ENCODE peak calls at places on chromosomes 11 and 22, in four cellular contexts. Q, A, R and S are unnamed samples.
A peak's percentile ranks its signal among the peaks of the same experiment; 100 is the strongest.

GRCh38 chr22:27060188-27060587 is 402.8 kb downstream of the MIAT start:
- DNase-seq in Q (no peak), A (no peak), R (no peak), S (no peak)

GRCh38 chr11:73269353-73270088 is 2.6 kb upstream of the P2RY6 start:
- DNase-seq in Q (no peak), A (no peak), R (no peak), S (no peak)

GRCh38 chr11:42239102-42239501 is 779.6 kb upstream of the LRRC4C start:
- DNase-seq in Q (no peak), A (no peak), R (no peak), S (peak; percentile 3)

GRCh38 chr22:42412744-42413220 is 19.4 kb downstream of the NFAM1 start:
- DNase-seq in Q (no peak), A (no peak), R (no peak), S (no peak)

GRCh38 chr11:101269390-101269789 is 139.8 kb upstream of the PGR start:
- DNase-seq in Q (no peak), A (no peak), R (no peak), S (no peak)

GRCh38 chr22:21446128-21446826 is 20.9 kb upstream of the TMEM191C start:
- DNase-seq in Q (no peak), A (no peak), R (no peak), S (no peak)

GRCh38 chr22:30033137-30033536 is 47.1 kb upstream of the HORMAD2 start:
- DNase-seq in Q (no peak), A (no peak), R (no peak), S (no peak)

GRCh38 chr22:25598609-25599008 is 34.1 kb downstream of the GRK3 start:
- DNase-seq in Q (no peak), A (no peak), R (no peak), S (no peak)

GRCh38 chr11:68855205-68855978 is 13.7 kb upstream of the CPT1A start:
- DNase-seq in Q (peak; percentile 55), A (no peak), R (no peak), S (peak; percentile 57)

GRCh38 chr11:1263036-1263435 is 40.2 kb downstream of the MUC5B start:
- DNase-seq in Q (no peak), A (no peak), R (no peak), S (peak; percentile 45)

GRCh38 chr11:78414321-78415051 is 3.1 kb downstream of the GAB2 start:
- DNase-seq in Q (peak; percentile 43), A (no peak), R (peak; percentile 55), S (peak; percentile 47)

GRCh38 chr11:64872790-64873488 is 5.5 kb downstream of the EHD1 start:
- DNase-seq in Q (no peak), A (no peak), R (no peak), S (peak; percentile 95)

GRCh38 chr11:56917708-56918450 is 70.8 kb upstream of the OR5AK2 start:
- DNase-seq in Q (no peak), A (no peak), R (no peak), S (no peak)

GRCh38 chr11:76654980-76655379 is 15.6 kb downstream of the LRRC32 start:
- DNase-seq in Q (no peak), A (no peak), R (no peak), S (no peak)

GRCh38 chr11:71946144-71946571 is 17.3 kb downstream of the RNF121 start:
- DNase-seq in Q (peak; percentile 78), A (no peak), R (no peak), S (no peak)

GRCh38 chr11:64762916-64763803 is 3.4 kb upstream of the PYGM start:
- DNase-seq in Q (peak; percentile 79), A (no peak), R (no peak), S (no peak)

GRCh38 chr22:21865041-21865440 is 2.4 kb downstream of the MAPK1 start:
- DNase-seq in Q (peak; percentile 91), A (peak; percentile 7), R (peak; percentile 73), S (peak; percentile 27)

GRCh38 chr11:75287579-75287978 is 47.0 kb downstream of the TPBGL start:
- DNase-seq in Q (no peak), A (no peak), R (no peak), S (no peak)

GRCh38 chr11:102615077-102615893 is 9.8 kb downstream of the MMP20 start:
- DNase-seq in Q (no peak), A (no peak), R (no peak), S (no peak)

GRCh38 chr11:110479070-110479444 is 49.3 kb downstream of the FDX1 start:
- DNase-seq in Q (no peak), A (no peak), R (no peak), S (no peak)

GRCh38 chr11:12139144-12139881 is 28.9 kb downstream of the MICAL2 start:
- DNase-seq in Q (peak; percentile 94), A (no peak), R (no peak), S (no peak)

GRCh38 chr11:134498326-134499139 is 86.5 kb upstream of the B3GAT1 start:
- DNase-seq in Q (no peak), A (no peak), R (no peak), S (peak; percentile 21)

GRCh38 chr11:9091044-9091936 is at the start of gene SCUBE2:
- DNase-seq in Q (no peak), A (no peak), R (no peak), S (no peak)

GRCh38 chr11:3840870-3841425 is at the start of gene RHOG:
- DNase-seq in Q (peak; percentile 76), A (no peak), R (peak; percentile 53), S (peak; percentile 83)

GRCh38 chr11:116697639-116698038 is 75.1 kb downstream of the BUD13 start:
- DNase-seq in Q (no peak), A (no peak), R (no peak), S (no peak)

GRCh38 chr11:1193326-1194230 is 29.3 kb upstream of the MUC5B start:
- DNase-seq in Q (no peak), A (no peak), R (no peak), S (no peak)

GRCh38 chr11:45580399-45580798 is 85.0 kb downstream of the CHST1 start:
- DNase-seq in Q (peak; percentile 34), A (no peak), R (no peak), S (no peak)

GRCh38 chr11:76803811-76804600 is 20.9 kb downstream of the TSKU start:
- DNase-seq in Q (peak; percentile 46), A (no peak), R (no peak), S (no peak)

GRCh38 chr11:47941907-47942558 is 38.3 kb upstream of the PTPRJ start:
- DNase-seq in Q (no peak), A (no peak), R (no peak), S (no peak)

GRCh38 chr22:49151256-49152131 is 676.2 kb downstream of the BRD1 start:
- DNase-seq in Q (no peak), A (no peak), R (no peak), S (no peak)

DNA sequence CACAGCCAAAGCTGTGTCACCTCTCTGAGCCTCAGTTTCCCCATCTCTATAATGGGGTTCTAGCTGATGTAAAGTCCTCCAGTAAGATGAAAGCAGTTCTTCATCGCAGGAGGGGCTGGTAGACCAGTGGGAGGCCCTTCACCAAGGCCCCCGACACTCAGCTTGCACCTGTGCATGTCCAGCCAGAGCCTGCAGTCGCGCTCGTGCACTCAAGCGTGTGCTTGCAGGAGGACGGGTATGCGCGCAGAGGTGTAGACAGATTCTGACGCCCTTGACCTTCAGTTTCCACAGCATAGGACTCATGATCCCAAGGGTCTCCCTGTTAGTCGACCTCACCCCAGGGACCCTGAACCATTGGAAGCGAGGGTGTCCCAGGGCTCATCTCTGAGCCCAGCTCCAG is 633.7 kb downstream of the TBC1D22A start:
- DNase-seq in Q (no peak), A (no peak), R (no peak), S (no peak)
- H3K9me3 ChIP-seq in Q (peaks cover 28% of the 10 kb centered on the region), A (no peaks in the 10 kb centered on the region), R (no peaks in the 10 kb centered on the region), S (no peaks in the 10 kb centered on the region)

GRCh38 chr22:46591890-46592289 is 28.3 kb upstream of the GRAMD4 start:
- DNase-seq in Q (no peak), A (no peak), R (no peak), S (no peak)

GRCh38 chr22:46590334-46590733 is 29.9 kb upstream of the GRAMD4 start:
- DNase-seq in Q (no peak), A (no peak), R (no peak), S (no peak)

GRCh38 chr22:46593211-46593676 is 26.9 kb upstream of the GRAMD4 start:
- DNase-seq in Q (no peak), A (no peak), R (no peak), S (no peak)

GRCh38 chr22:46593996-46594946 is 25.9 kb upstream of the GRAMD4 start:
- DNase-seq in Q (no peak), A (no peak), R (no peak), S (no peak)

DNA sequence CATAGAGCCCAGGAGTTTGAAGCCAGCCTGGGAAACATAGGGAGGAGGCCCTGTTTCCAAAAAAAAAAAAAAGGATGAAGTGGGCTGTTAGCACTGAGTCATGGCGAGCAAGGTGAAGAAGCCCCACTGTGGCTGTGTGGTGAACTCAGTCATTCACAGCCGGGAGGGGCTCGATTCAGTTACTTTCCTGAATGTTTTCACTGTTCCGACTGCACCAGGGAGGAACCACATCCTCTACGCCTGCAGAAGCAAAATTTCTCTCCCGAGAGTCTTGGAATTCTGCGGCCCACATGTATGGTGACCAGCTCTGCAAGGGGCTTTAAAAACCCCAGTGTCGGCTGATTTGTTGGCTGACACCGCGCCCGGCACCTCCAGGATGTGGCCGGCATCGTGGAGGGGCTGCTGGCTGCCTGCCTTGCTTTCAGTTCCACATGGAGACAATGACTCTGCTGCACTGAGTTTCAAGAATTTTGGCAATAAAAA is 27.8 kb upstream of the GRAMD4 start:
- DNase-seq in Q (peak; percentile 71), A (no peak), R (no peak), S (no peak)
- H3K4me3 ChIP-seq in Q (peak overlapping the region; percentile 11), A (no peak overlapping the region), R (no peak overlapping the region), S (no peak overlapping the region)

GRCh38 chr11:13207270-13207664 is 70.3 kb upstream of the BMAL1 start:
- DNase-seq in Q (no peak), A (no peak), R (no peak), S (no peak)
- H3K4me1 ChIP-seq in Q (peaks cover 13% of the 10 kb centered on the region), A (no peaks in the 10 kb centered on the region), R (peaks cover 7% of the 10 kb centered on the region), S (peaks cover 3% of the 10 kb centered on the region)

GRCh38 chr11:70933986-70934583 is 318.3 kb downstream of the SHANK2 start:
- DNase-seq in Q (no peak), A (no peak), R (no peak), S (no peak)

GRCh38 chr11:70930215-70930614 is 322.2 kb downstream of the SHANK2 start:
- DNase-seq in Q (no peak), A (no peak), R (no peak), S (no peak)

GRCh38 chr11:70931430-70931829 is 320.9 kb downstream of the SHANK2 start:
- DNase-seq in Q (no peak), A (no peak), R (no peak), S (no peak)

DNA sequence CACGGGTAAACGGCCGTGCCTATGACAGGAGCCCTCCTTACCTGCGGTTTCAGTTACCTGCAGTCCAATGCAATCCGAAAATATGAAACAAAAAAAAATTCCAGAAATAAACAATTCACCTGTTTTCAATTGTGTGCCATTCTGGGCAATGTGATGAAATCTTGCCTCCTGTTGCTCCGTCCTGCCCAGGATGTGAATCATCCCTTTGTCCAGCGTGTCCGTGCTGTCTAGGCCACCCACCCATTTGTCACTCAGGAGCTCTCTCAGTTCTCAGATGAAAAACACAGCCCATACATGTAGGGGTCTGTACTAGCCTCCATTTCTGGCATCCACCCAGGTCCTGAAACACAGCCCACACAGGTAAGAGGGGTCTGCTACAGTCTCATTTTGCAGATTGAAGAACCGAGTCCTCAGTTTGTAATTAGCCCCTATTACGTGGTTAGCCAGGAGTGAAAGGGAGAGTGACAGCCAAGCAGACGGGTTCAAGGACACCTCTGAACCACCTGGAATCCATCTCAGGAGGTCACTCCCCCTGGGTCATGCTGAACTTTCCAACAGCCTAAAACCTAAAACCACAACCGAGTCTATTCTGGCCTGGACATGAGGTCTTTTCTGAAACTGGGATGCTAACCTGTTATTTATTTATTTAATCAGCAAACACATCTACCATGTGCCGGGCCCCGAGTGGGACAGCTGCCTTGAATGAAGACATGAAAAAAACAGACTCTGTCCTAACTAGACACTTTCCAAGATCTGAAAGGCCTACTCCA is 317.2 kb downstream of the SHANK2 start:
- DNase-seq in Q (peak; percentile 7), A (no peak), R (no peak), S (no peak)
- H3K9me3 ChIP-seq in Q (peaks cover 12% of the 10 kb centered on the region), A (no peaks in the 10 kb centered on the region), R (no peaks in the 10 kb centered on the region), S (no peaks in the 10 kb centered on the region)

GRCh38 chr22:50470491-50470890 is 4.3 kb downstream of the SBF1 start:
- DNase-seq in Q (no peak), A (no peak), R (no peak), S (peak; percentile 71)
- H3K4me3 ChIP-seq in Q (no peak overlapping the region), A (no peak overlapping the region), R (no peak overlapping the region), S (no peak overlapping the region)